ENCODE peak calls at places on chromosomes 12 and 14, in ten cellular contexts. L is Calu3, F is AG10803, T is thoracic aorta, X is fibroblast of mammary gland, M is HFF-Myc, A is fibroblast of the aortic adventitia, E is heart right ventricle, Q is tibial artery, J is endothelial cell. S is an unnamed sample.

GRCh38 chr12:8054821-8055220 is 11.3 kb downstream of the C3AR1 start:
- DNase-seq in A (no peak), X (no peak), E (no peak), F (no peak), M (no peak), L (no peak), T (no peak), J (no peak), Q (no peak), S (no peak)

GRCh38 chr12:593396-593976 is 69.8 kb downstream of the NINJ2 start:
- DNase-seq in M (no peak), J (no peak), E (no peak), X (no peak), L (no peak), Q (no peak), F (no peak), A (no peak), T (no peak), S (no peak)

GRCh38 chr14:75279153-75279738 is 618 bp downstream of the FOS start:
- DNase-seq in A (peak), M (no peak), X (peak), E (peak), L (peak), T (no peak), F (peak), Q (peak), J (no peak), S (peak)

GRCh38 chr12:106251636-106252035 is 3.8 kb upstream of the CKAP4 start:
- DNase-seq in E (no peak), X (peak), Q (no peak), M (peak), A (no peak), T (no peak), J (no peak), L (no peak), F (peak), S (no peak)

GRCh38 chr12:12546314-12546772 is 16.3 kb downstream of the DUSP16 start:
- DNase-seq in J (no peak), Q (no peak), M (no peak), X (peak), L (no peak), F (no peak), T (no peak), E (no peak), A (no peak), S (no peak)

GRCh38 chr12:53193040-53193439 is 12.3 kb upstream of the CSAD start:
- DNase-seq in F (no peak), T (no peak), Q (peak), A (no peak), M (no peak), X (no peak), E (no peak), L (no peak), J (no peak), S (no peak)

GRCh38 chr14:105498430-105499255 is 7.6 kb downstream of the TEDC1 start:
- DNase-seq in E (peak), L (no peak), M (no peak), T (no peak), J (no peak), F (no peak), Q (peak), A (no peak), X (no peak), S (no peak)

GRCh38 chr12:130768120-130768519 is 52.0 kb upstream of the RIMBP2 start:
- DNase-seq in Q (no peak), A (no peak), L (no peak), F (no peak), E (no peak), M (no peak), J (no peak), T (no peak), X (no peak), S (no peak)

GRCh38 chr12:107431942-107432341 is 253.7 kb upstream of the PWP1 start:
- DNase-seq in L (no peak), A (no peak), Q (no peak), J (no peak), F (no peak), M (no peak), X (no peak), E (no peak), T (no peak), S (no peak)

GRCh38 chr12:61536525-61536924 is 723.7 kb upstream of the USP15 start:
- DNase-seq in X (no peak), T (no peak), F (no peak), E (no peak), A (no peak), M (no peak), L (no peak), J (no peak), Q (no peak), S (no peak)

GRCh38 chr12:6471992-6472366 is 1.5 kb upstream of the VAMP1 start:
- DNase-seq in Q (no peak), L (no peak), T (no peak), E (no peak), X (peak), F (peak), A (peak), J (no peak), M (no peak), S (no peak)

GRCh38 chr14:74936151-74936550 is 13.1 kb upstream of the RPS6KL1 start:
- DNase-seq in J (no peak), M (no peak), T (no peak), A (no peak), Q (no peak), E (no peak), F (no peak), X (no peak), L (no peak), S (no peak)

GRCh38 chr14:21921453-21921852 is 247.8 kb upstream of the OR4E1 start:
- DNase-seq in F (no peak), T (no peak), A (no peak), E (no peak), L (no peak), Q (no peak), M (no peak), X (no peak), J (no peak), S (no peak)

GRCh38 chr12:3885179-3886094 is 12.2 kb upstream of the PARP11 start:
- DNase-seq in X (peak), E (no peak), F (peak), T (no peak), A (peak), Q (no peak), M (peak), J (peak), L (peak), S (peak)

GRCh38 chr14:28294834-28295440 is 471.6 kb upstream of the FOXG1 start:
- DNase-seq in M (no peak), T (no peak), E (no peak), L (peak), A (peak), X (peak), F (no peak), Q (no peak), J (peak), S (no peak)

GRCh38 chr14:22488522-22489246 is 100.3 kb downstream of the DAD1 start:
- DNase-seq in L (no peak), T (no peak), A (no peak), Q (no peak), F (no peak), J (no peak), X (no peak), E (no peak), M (no peak), S (no peak)

GRCh38 chr12:2666846-2667245 is 127.9 kb upstream of the FKBP4 start:
- DNase-seq in Q (no peak), T (no peak), X (no peak), L (no peak), F (no peak), A (no peak), J (no peak), E (no peak), M (no peak), S (no peak)

GRCh38 chr12:3882896-3883564 is 9.8 kb upstream of the PARP11 start:
- DNase-seq in A (peak), M (no peak), Q (no peak), T (no peak), E (no peak), L (no peak), J (no peak), F (no peak), X (peak), S (no peak)

GRCh38 chr12:79317184-79317847 is 373.4 kb downstream of the PAWR start:
- DNase-seq in Q (no peak), J (no peak), M (no peak), X (no peak), L (peak), F (no peak), E (no peak), T (no peak), A (peak), S (no peak)

GRCh38 chr12:62194616-62195015 is 65.6 kb upstream of the USP15 start:
- DNase-seq in A (peak), L (no peak), E (no peak), J (no peak), T (no peak), M (no peak), Q (no peak), X (peak), F (peak), S (no peak)

DNA sequence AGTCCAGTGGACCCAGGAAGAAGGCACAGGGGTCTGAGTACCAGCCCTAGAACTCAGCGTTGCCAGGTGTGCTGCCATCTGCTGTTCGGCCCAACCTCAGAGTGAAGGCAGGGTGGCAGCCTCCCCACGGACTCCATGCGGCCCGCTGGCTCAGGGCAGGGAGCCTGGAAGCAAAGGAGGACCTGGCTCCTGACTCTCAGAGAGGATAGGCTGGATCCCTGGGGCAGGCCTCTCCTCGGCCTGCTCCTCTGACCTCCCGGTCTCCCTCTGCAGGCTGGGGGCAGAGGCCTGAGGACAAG is 10.1 kb downstream of the MCRS1 start:
- DNase-seq in A (no peak), T (no peak), L (peak), J (no peak), E (no peak), M (no peak), X (no peak), F (no peak), Q (no peak), S (no peak)
- TF ChIP-seq CTCF in A (no peak), T (no peak), L (no peak), J (no peak), E (peak), M (peak), X (no peak), F (peak), Q (no peak), S (no peak)

GRCh38 chr12:1660304-1661187 is 30.3 kb upstream of the ADIPOR2 start:
- DNase-seq in A (peak), T (no peak), X (peak), Q (peak), E (peak), M (no peak), F (no peak), J (no peak), L (peak), S (peak)
- TF ChIP-seq CTCF in A (no peak), T (no peak), X (no peak), Q (no peak), E (no peak), M (no peak), F (no peak), J (no peak), L (no peak), S (no peak)

GRCh38 chr14:24058260-24058950 is 6.6 kb downstream of the CARMIL3 start:
- DNase-seq in E (peak), F (peak), T (peak), X (peak), L (peak), J (peak), M (peak), A (peak), Q (peak), S (no peak)
- TF ChIP-seq CTCF in E (peak), F (peak), T (peak), X (peak), L (peak), J (peak), M (peak), A (peak), Q (peak), S (peak)

DNA sequence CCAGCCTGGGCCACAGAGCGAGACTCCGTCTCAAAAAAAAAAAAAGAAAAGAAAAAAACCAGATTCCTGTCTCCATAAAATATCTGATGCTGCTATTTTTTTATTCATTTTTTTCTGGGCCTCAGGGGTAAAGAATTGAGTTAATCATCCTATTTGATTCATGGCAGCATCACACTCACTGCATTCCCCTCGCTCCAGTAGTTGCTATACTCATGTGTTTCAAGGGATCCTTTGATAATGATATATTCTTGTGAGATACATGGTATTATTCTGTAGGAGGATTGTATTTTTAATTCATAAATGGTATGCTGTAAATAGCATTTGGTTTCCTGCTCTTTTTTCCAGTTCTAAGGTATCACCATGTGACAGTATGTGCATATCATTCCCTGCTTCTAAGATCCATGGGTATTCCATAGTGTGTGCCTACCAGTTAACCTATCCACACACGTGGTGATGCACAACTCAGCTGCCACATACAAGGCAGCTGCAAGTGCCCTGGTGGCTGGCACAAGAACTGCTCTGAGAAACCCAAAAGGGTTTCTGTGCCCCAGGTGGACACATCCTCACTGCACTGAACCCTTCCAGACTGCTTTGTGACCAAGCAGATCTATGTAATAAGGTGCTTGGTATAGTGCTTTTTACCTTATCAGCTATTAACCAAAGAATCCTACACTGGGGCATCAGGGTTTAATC is 74.7 kb downstream of the ZFP36L1 start:
- DNase-seq in M (no peak), X (no peak), F (no peak), T (no peak), L (peak), Q (no peak), A (no peak), E (no peak), J (no peak), S (no peak)
- TF ChIP-seq CTCF in M (peak), X (peak), F (peak), T (no peak), L (peak), Q (peak), A (peak), E (peak), J (peak), S (no peak)

GRCh38 chr14:55249423-55249822 is 21.8 kb upstream of the FBXO34 start:
- DNase-seq in Q (no peak), M (no peak), E (no peak), X (peak), A (peak), T (no peak), J (no peak), F (peak), L (no peak), S (no peak)

GRCh38 chr14:55243813-55244212 is 27.4 kb upstream of the FBXO34 start:
- DNase-seq in E (no peak), M (no peak), F (no peak), A (no peak), X (no peak), T (no peak), J (no peak), Q (no peak), L (no peak), S (no peak)

GRCh38 chr14:55241673-55242072 is 29.5 kb upstream of the FBXO34 start:
- DNase-seq in M (no peak), J (no peak), F (no peak), E (no peak), L (no peak), T (no peak), Q (no peak), X (no peak), A (no peak), S (no peak)

GRCh38 chr14:55240526-55241178 is 30.6 kb upstream of the FBXO34 start:
- DNase-seq in M (no peak), X (peak), T (no peak), L (no peak), A (peak), Q (no peak), J (peak), F (peak), E (peak), S (no peak)

GRCh38 chr14:55245657-55246268 is 25.5 kb upstream of the FBXO34 start:
- DNase-seq in F (peak), J (peak), Q (no peak), A (peak), M (no peak), X (peak), L (peak), T (no peak), E (no peak), S (peak)
- TF ChIP-seq CTCF in F (peak), J (peak), Q (peak), A (peak), M (peak), X (peak), L (peak), T (peak), E (peak), S (peak)

GRCh38 chr12:57803317-57803893 is 15.1 kb downstream of the AVIL start:
- DNase-seq in A (peak), M (no peak), L (peak), T (peak), X (peak), F (peak), Q (no peak), E (peak), J (peak), S (peak)

GRCh38 chr12:57807285-57807684 is 11.2 kb downstream of the AVIL start:
- DNase-seq in L (no peak), Q (no peak), J (no peak), E (no peak), T (no peak), A (no peak), F (no peak), M (no peak), X (no peak), S (no peak)

GRCh38 chr12:57808351-57808750 is 10.2 kb downstream of the AVIL start:
- DNase-seq in A (no peak), L (no peak), X (no peak), T (no peak), Q (no peak), E (no peak), M (no peak), J (no peak), F (no peak), S (no peak)

GRCh38 chr12:57809425-57809824 is 9.1 kb downstream of the AVIL start:
- DNase-seq in E (no peak), X (no peak), T (no peak), F (no peak), L (no peak), A (no peak), Q (no peak), M (no peak), J (no peak), S (no peak)

DNA sequence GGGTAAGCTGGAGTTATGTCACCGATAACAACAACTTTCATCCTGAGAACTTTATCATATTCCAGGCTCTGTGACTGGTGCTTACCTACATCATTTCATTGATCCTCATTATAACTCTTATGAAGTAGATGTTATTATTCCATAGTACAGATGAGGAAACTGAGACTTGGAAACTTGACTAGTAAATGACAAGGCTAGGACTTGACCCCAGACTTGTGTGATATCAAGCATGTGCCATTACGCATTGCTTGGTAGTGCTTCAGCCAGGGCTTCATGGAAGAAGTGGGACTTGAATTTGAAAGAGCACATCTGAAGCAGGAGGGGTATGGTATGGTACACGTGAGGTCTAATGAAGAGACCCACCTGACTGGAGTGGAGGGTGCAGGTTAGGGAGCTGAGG is 11.9 kb downstream of the AVIL start:
- DNase-seq in A (no peak), T (no peak), E (no peak), J (no peak), Q (no peak), M (no peak), X (no peak), L (no peak), F (no peak), S (no peak)
- TF ChIP-seq CTCF in A (no peak), T (no peak), E (no peak), J (no peak), Q (no peak), M (no peak), X (no peak), L (no peak), F (no peak), S (no peak)

GRCh38 chr12:59595557-59596231 is at the start of gene SLC16A7:
- DNase-seq in L (peak), Q (peak), F (peak), A (peak), T (peak), J (peak), E (peak), M (peak), X (peak), S (peak)

GRCh38 chr12:59600174-59600573 is 4.3 kb downstream of the SLC16A7 start:
- DNase-seq in J (no peak), X (peak), T (no peak), Q (no peak), E (no peak), M (no peak), A (peak), L (no peak), F (peak), S (no peak)

GRCh38 chr12:59595097-59595496 is 732 bp upstream of the SLC16A7 start:
- DNase-seq in M (no peak), T (no peak), X (no peak), F (no peak), E (no peak), J (no peak), L (no peak), A (peak), Q (no peak), S (no peak)

DNA sequence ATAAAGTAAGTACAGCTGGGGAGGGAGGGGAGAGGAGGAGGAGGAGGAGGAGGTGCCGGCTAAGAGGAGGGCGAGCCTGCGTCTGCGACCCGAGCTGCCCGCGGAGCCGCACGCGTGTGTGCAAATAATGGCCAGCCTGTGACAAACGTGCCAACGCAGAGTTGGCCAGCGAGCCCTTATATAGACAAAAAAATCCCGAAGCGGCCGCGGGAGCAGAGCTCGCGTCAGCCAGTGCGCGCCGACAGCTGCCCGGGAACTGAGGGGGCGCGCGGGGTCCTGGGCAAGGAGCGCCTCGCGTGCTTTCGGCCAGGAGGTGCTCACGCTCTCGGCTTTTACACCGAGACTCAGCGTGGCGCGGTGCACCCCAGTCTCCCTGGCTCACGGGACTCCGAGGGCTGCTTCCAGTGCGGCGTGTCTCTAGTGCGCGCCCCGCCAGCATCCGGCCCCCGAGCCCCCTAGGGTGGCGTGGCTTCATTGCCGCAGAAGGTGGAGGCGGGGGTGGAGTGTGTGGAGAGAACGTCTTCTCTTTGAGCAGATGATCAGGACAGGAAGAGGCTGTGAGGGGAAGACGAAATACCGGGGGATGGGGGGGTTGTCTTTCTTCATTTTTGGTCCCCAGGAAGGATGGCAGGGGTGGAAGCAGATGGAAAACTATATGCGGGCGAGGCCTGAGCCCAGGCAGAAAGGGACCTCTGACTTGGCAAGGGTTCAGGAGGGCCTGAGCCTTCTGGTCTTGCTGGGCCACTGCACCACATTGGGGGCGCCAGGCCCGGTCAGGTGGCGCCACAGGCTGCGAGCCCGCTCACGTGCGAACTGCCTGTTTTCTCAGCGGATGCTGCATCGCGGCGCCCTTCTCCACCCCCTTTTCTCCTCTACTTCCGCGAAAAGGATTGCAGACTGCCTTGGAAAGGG is 659 bp downstream of the SLC16A7 start:
- DNase-seq in L (peak), X (peak), T (peak), E (peak), J (peak), A (peak), Q (peak), F (peak), M (peak), S (peak)
- TF ChIP-seq CTCF in L (no peak), X (no peak), T (no peak), E (no peak), J (no peak), A (no peak), Q (peak), F (peak), M (peak), S (no peak)

S was measured in CD8-positive, alpha-beta T cell.